ENCODE peak calls at places on chromosomes 2 and 18, in five cellular contexts. U is sigmoid colon, S is right lobe of liver, V is uterus, X is transverse colon. J is an unnamed sample.

GRCh38 chr18:26792661-26793060 is 72.8 kb downstream of the AQP4 start:
- DNase-seq in U (no peak), X (no peak), V (no peak), S (no peak), J (no peak)

GRCh38 chr2:228180126-228181097 is 1.1 kb downstream of the SPHKAP start:
- DNase-seq in U (no peak), V (no peak), X (no peak), S (no peak), J (no peak)

GRCh38 chr2:226031078-226031937 is 631.8 kb downstream of the NYAP2 start:
- DNase-seq in S (peak; percentile 62), U (peak; percentile 79), X (peak; percentile 17), V (peak; percentile 60), J (peak; percentile 14)

GRCh38 chr2:139600166-139600565 is 820.0 kb upstream of the NXPH2 start:
- DNase-seq in U (no peak), S (no peak), X (no peak), V (no peak), J (no peak)

GRCh38 chr2:46847726-46848421 is 67.7 kb downstream of the MCFD2 start:
- DNase-seq in S (peak; percentile 16), V (no peak), U (peak; percentile 67), X (no peak), J (no peak)

GRCh38 chr18:32610116-32610630 is 139.5 kb upstream of the GAREM1 start:
- DNase-seq in U (no peak), X (no peak), S (no peak), V (no peak), J (no peak)

GRCh38 chr2:15116830-15117229 is 444.3 kb downstream of the NBAS start:
- DNase-seq in X (no peak), U (no peak), S (no peak), V (no peak), J (no peak)

GRCh38 chr2:226794077-226794670 is 5.4 kb downstream of the IRS1 start:
- DNase-seq in V (peak; percentile 34), S (no peak), U (no peak), X (no peak), J (no peak)

GRCh38 chr2:28991021-28991420 is 9.9 kb downstream of the TOGARAM2 start:
- DNase-seq in U (peak; percentile 90), X (peak; percentile 51), V (no peak), S (no peak), J (no peak)

GRCh38 chr2:158629116-158629515 is 166.0 kb upstream of the DAPL1 start:
- DNase-seq in U (no peak), V (no peak), X (no peak), S (no peak), J (no peak)

GRCh38 chr2:157336137-157336721 is 10.6 kb upstream of the ERMN start:
- DNase-seq in S (no peak), U (no peak), X (peak; percentile 40), V (no peak), J (peak; percentile 63)

GRCh38 chr2:239824866-239825704 is 200.1 kb downstream of the NDUFA10 start:
- DNase-seq in V (peak; percentile 5), X (no peak), U (peak; percentile 45), S (no peak), J (no peak)

GRCh38 chr18:70394672-70395071 is 105.8 kb downstream of the SOCS6 start:
- DNase-seq in S (no peak), X (no peak), V (no peak), U (no peak), J (no peak)

GRCh38 chr2:45191096-45191863 is 182.0 kb upstream of the SIX2 start:
- DNase-seq in V (no peak), S (no peak), X (no peak), U (no peak), J (no peak)

GRCh38 chr2:197073701-197074433 is 147.4 kb upstream of the PGAP1 start:
- DNase-seq in S (peak; percentile 36), V (no peak), U (peak; percentile 71), X (no peak), J (peak; percentile 80)

GRCh38 chr18:10041180-10041579 is 127.4 kb downstream of the VAPA start:
- DNase-seq in U (peak; percentile 95), V (peak; percentile 92), S (no peak), X (peak; percentile 55), J (peak; percentile 53)

GRCh38 chr2:120939595-120940318 is 204.1 kb downstream of the GLI2 start:
- DNase-seq in V (no peak), U (no peak), X (no peak), S (no peak), J (no peak)

GRCh38 chr18:53944721-53945120 is 279.7 kb downstream of the MBD2 start:
- DNase-seq in V (no peak), X (no peak), U (no peak), S (no peak), J (no peak)

GRCh38 chr2:128286011-128286721 is 32.5 kb downstream of the HS6ST1 start:
- DNase-seq in S (peak; percentile 35), U (no peak), X (no peak), V (no peak), J (no peak)

GRCh38 chr2:96550787-96551604 is 14.4 kb downstream of the ARID5A start:
- DNase-seq in S (peak; percentile 60), X (no peak), V (no peak), U (no peak), J (no peak)

GRCh38 chr2:170739048-170739447 is 23.9 kb downstream of the SP5 start:
- DNase-seq in X (no peak), S (no peak), V (no peak), U (no peak), J (no peak)

GRCh38 chr18:77103181-77103875 is 29.3 kb downstream of the MBP start:
- DNase-seq in V (no peak), X (no peak), U (no peak), S (no peak), J (no peak)

GRCh38 chr18:77102246-77103040 is 30.1 kb downstream of the MBP start:
- DNase-seq in V (no peak), X (no peak), S (no peak), U (no peak), J (no peak)

GRCh38 chr18:77100751-77101355 is 31.7 kb downstream of the MBP start:
- DNase-seq in U (no peak), V (no peak), X (no peak), S (no peak), J (no peak)

GRCh38 chr18:77099501-77100370 is 32.8 kb downstream of the MBP start:
- DNase-seq in X (no peak), S (no peak), V (no peak), U (no peak), J (no peak)

DNA sequence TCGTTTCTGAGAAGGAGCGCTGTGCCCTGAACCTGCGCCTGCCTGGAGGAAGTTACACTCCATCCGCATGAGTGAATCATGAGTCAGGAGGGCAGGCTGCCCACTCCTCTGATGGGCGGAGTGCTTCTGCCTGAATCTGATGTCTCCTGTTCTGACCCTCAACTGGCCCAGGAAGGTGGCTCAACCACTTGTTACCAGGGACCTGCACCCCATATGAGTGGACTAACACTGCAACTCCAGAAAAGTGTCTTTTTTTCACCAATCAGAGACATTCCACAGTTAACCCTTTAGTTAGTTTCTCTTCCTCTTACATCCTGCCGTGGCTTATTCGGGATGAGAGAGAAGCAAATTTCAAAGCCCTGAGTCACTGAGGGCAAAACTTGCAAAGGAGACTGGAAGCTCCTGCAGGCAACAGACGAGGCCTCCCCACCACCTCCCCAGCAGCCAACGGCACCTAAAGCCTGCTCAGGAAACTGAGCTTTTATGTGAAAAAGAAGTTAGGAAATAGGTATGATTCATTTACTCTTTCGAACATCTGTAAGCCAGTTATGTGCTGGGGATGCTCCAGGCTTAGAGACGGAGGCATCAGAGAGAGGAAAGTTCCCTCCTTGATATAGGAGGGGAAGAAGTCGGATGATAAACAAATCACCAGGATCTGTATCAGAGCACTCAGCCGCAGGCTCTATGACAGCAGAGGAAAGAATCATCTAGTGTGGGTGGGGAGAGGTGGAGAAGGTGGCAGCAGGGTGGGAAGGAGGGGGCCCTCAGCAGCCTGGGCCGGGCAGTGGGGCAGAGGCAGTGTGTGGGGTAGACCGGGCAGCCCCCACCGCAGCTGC is 31.0 kb downstream of the MBP start:
- DNase-seq in V (peak; percentile 92), S (peak; percentile 74), X (peak; percentile 64), U (peak; percentile 93), J (peak; percentile 75)
- TF ChIP-seq POLR2A in V (no peak), S (peak; percentile 39), X (peak; percentile 12), U (no peak), J (no peak)

DNA sequence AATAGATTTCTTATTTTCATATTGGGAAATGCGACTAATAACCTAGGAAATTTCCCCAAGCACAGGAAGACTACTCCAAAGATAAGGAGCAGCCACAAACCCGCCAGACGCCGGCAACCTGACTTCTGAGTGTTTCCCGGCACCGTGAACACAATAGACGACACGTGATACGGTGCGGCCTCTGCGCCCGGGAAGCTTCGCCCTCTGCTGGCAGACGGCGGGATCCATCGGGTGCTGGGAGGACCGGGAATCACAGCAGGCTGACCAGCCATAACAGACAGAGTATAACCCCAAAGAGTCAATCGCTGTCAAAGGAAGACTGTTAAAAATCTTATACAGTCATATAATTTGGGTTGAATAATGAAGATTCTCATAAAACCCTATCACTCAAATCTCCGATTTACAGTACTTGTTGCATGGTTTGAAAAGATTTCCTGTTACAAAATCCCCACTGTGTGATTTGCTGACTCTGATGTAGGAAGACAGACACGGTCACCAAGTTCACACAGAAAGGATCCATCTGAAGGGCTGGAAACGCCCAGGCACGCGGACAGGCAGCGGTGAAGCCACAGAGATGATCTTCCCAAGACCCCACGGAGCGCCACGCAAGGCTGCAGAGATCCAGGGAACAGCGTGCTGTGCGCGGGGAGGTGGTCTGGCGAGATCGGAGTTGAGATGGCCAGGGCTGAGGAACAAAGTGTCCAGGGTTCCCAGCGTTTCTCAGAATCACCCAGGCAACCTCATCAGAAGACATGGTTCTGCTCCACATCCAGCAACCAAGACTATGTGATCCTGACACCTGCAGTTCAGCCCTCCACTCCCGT is 73.8 kb downstream of the EIPR1 start:
- DNase-seq in V (peak; percentile 55), X (peak; percentile 86), U (peak; percentile 89), S (peak; percentile 90), J (peak; percentile 87)
- H3K4me3 ChIP-seq in V (no peak overlapping the region), X (no peak overlapping the region), U (no peak overlapping the region), S (peak overlapping the region; percentile 42), J (peak overlapping the region; percentile 5)

GRCh38 chr2:74573747-74574562 is 19.4 kb downstream of the DOK1 start:
- DNase-seq in X (no peak), S (no peak), U (no peak), V (no peak), J (no peak)
- TF ChIP-seq POLR2A in X (no peak), S (no peak), U (no peak), V (no peak), J (no peak)

GRCh38 chr2:237673130-237673921 is 45.9 kb downstream of the LRRFIP1 start:
- DNase-seq in V (no peak), U (peak; percentile 79), S (peak; percentile 64), X (peak; percentile 75), J (no peak)

GRCh38 chr2:237674731-237675276 is 47.4 kb downstream of the LRRFIP1 start:
- DNase-seq in U (peak; percentile 92), S (peak; percentile 89), X (peak; percentile 88), V (peak; percentile 89), J (peak; percentile 59)

GRCh38 chr2:237670641-237671040 is 43.3 kb downstream of the LRRFIP1 start:
- DNase-seq in S (no peak), V (peak; percentile 78), X (no peak), U (peak; percentile 82), J (no peak)

GRCh38 chr2:237671466-237672173 is 44.2 kb downstream of the LRRFIP1 start:
- DNase-seq in S (no peak), U (peak; percentile 58), X (no peak), V (no peak), J (no peak)

DNA sequence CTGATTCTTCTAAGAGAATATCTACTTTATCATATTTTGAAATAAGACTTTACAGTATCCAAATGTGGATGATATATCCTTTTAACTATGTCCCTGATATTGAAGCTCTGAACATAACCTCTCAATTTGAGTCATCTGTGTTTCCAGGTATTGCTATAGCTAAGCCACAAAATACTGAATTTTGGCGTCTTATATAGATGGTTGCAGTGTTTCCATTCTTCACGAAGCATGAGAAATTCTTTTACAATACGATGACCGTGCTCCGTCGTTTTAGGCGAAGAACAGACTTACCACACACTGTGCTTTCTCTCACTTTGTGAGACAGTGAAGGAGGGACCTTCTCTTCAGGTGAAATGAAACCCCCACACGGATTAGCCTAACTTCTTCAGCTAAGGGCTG is 45.3 kb downstream of the LRRFIP1 start:
- DNase-seq in X (no peak), U (no peak), V (no peak), S (no peak), J (no peak)
- H3K4me3 ChIP-seq in X (no peak overlapping the region), U (no peak overlapping the region), V (no peak overlapping the region), S (no peak overlapping the region), J (no peak overlapping the region)